ENCODE peak calls at places on chromosome 3, in seven cellular contexts. F is NCI-H1694, N is fibroblast of the aortic adventitia, H is KBM-7, G is type B pancreatic cell, V is mesenchymal stem cell, W is activated T-cell treated with anti-CD3 and anti-CD28 coated beads for 48 hours. K is an unnamed sample.

GRCh38 chr3:122921791-122922651 is 105.5 kb downstream of the SEMA5B start:
- DNase-seq in F (no peak), N (no peak), H (peak; percentile 65), G (no peak), V (no peak), W (peak; percentile 42), K (no peak)

GRCh38 chr3:66317750-66318366 is 97.1 kb downstream of the SLC25A26 start:
- DNase-seq in F (no peak), N (no peak), H (no peak), G (no peak), V (no peak), W (no peak), K (no peak)

GRCh38 chr3:153768559-153769469 is 352.4 kb upstream of the ARHGEF26 start:
- DNase-seq in F (no peak), N (peak; percentile 74), H (peak; percentile 65), G (no peak), V (peak; percentile 58), W (peak; percentile 15), K (peak; percentile 81)

GRCh38 chr3:100125539-100125938 is 11.2 kb upstream of the FILIP1L start:
- DNase-seq in F (no peak), N (no peak), H (no peak), G (no peak), V (peak; percentile 25), W (no peak), K (no peak)

GRCh38 chr3:167110906-167111305 is 269.2 kb downstream of the ZBBX start:
- DNase-seq in F (no peak), N (no peak), H (no peak), G (no peak), V (peak; percentile 80), W (no peak), K (no peak)

GRCh38 chr3:178472941-178473340 is 63.3 kb upstream of the KCNMB2 start:
- DNase-seq in F (no peak), N (no peak), H (no peak), G (no peak), V (no peak), W (no peak), K (no peak)

GRCh38 chr3:161291191-161291901 is 70.2 kb downstream of the NMD3 start:
- DNase-seq in F (no peak), N (no peak), H (no peak), G (no peak), V (no peak), W (no peak), K (no peak)

GRCh38 chr3:15958692-15959433 is 161.1 kb upstream of the ANKRD28 start:
- DNase-seq in F (no peak), N (peak; percentile 87), H (no peak), G (no peak), V (peak; percentile 33), W (no peak), K (peak; percentile 22)

GRCh38 chr3:183443395-183444132 is 15.1 kb upstream of the MCF2L2 start:
- DNase-seq in F (no peak), N (no peak), H (no peak), G (no peak), V (no peak), W (no peak), K (no peak)

GRCh38 chr3:161914703-161915102 is 418.1 kb downstream of the OTOL1 start:
- DNase-seq in F (peak; percentile 48), N (peak; percentile 63), H (peak; percentile 87), G (no peak), V (peak; percentile 88), W (no peak), K (peak; percentile 89)

GRCh38 chr3:59388555-59389280 is 338.9 kb upstream of the CFAP20DC start:
- DNase-seq in F (no peak), N (no peak), H (no peak), G (no peak), V (peak; percentile 38), W (no peak), K (no peak)

GRCh38 chr3:125326957-125327356 is 48.2 kb downstream of the ZNF148 start:
- DNase-seq in F (no peak), N (no peak), H (no peak), G (no peak), V (peak; percentile 12), W (no peak), K (no peak)

GRCh38 chr3:108008931-108009635 is 81.7 kb downstream of the CD47 start:
- DNase-seq in F (no peak), N (peak; percentile 92), H (no peak), G (no peak), V (peak; percentile 65), W (no peak), K (peak; percentile 72)

GRCh38 chr3:12681586-12682371 is 17.9 kb upstream of the RAF1 start:
- DNase-seq in F (no peak), N (peak; percentile 80), H (peak; percentile 86), G (no peak), V (peak; percentile 76), W (no peak), K (peak; percentile 81)

GRCh38 chr3:160754371-160754854 is 1.6 kb upstream of the PPM1L start:
- DNase-seq in F (no peak), N (peak; percentile 52), H (peak; percentile 62), G (peak; percentile 71), V (peak; percentile 76), W (no peak), K (peak; percentile 69)

GRCh38 chr3:176293277-176293676 is 904.0 kb downstream of the TBL1XR1 start:
- DNase-seq in F (no peak), N (no peak), H (no peak), G (no peak), V (no peak), W (no peak), K (no peak)

GRCh38 chr3:134594236-134594825 is 56.5 kb downstream of the KY start:
- DNase-seq in F (no peak), N (no peak), H (no peak), G (no peak), V (no peak), W (no peak), K (no peak)

GRCh38 chr3:141625506-141625905 is 112.6 kb upstream of the RNF7 start:
- DNase-seq in F (no peak), N (peak; percentile 57), H (no peak), G (no peak), V (no peak), W (no peak), K (no peak)

GRCh38 chr3:58062469-58062868 is 54.2 kb downstream of the FLNB start:
- DNase-seq in F (no peak), N (peak; percentile 40), H (no peak), G (no peak), V (peak; percentile 52), W (no peak), K (no peak)

GRCh38 chr3:69458798-69459197 is 72.9 kb upstream of the FRMD4B start:
- DNase-seq in F (no peak), N (no peak), H (peak; percentile 59), G (no peak), V (no peak), W (no peak), K (no peak)

GRCh38 chr3:40574661-40575060 is 49.9 kb downstream of the ZNF621 start:
- DNase-seq in F (no peak), N (no peak), H (no peak), G (no peak), V (no peak), W (no peak), K (peak; percentile 93)

GRCh38 chr3:48088056-48088748 is 72.0 kb upstream of the MAP4 start:
- DNase-seq in F (no peak), N (no peak), H (no peak), G (peak; percentile 75), V (no peak), W (no peak), K (no peak)

GRCh38 chr3:149020196-149020838 is 29.0 kb downstream of the GYG1 start:
- DNase-seq in F (no peak), N (peak; percentile 80), H (no peak), G (no peak), V (no peak), W (no peak), K (no peak)

GRCh38 chr3:118782755-118783202 is 251.9 kb downstream of the IGSF11 start:
- DNase-seq in F (no peak), N (no peak), H (no peak), G (no peak), V (no peak), W (no peak), K (no peak)

GRCh38 chr3:58025824-58026579 is 17.8 kb downstream of the FLNB start:
- DNase-seq in F (no peak), N (peak; percentile 62), H (no peak), G (no peak), V (peak; percentile 78), W (no peak), K (peak; percentile 82)

GRCh38 chr3:94978076-94978475 is 915.2 kb downstream of the NSUN3 start:
- DNase-seq in F (no peak), N (no peak), H (no peak), G (no peak), V (no peak), W (no peak), K (no peak)

GRCh38 chr3:112889357-112889756 is 42.7 kb upstream of the CD200R1L start:
- DNase-seq in F (no peak), N (no peak), H (no peak), G (no peak), V (no peak), W (no peak), K (peak; percentile 24)

GRCh38 chr3:152211655-152212054 is 57.1 kb upstream of the MBNL1 start:
- DNase-seq in F (no peak), N (no peak), H (no peak), G (no peak), V (no peak), W (no peak), K (no peak)

GRCh38 chr3:55771503-55771902 is 284.4 kb upstream of the WNT5A start:
- DNase-seq in F (no peak), N (no peak), H (no peak), G (no peak), V (no peak), W (no peak), K (no peak)

GRCh38 chr3:49519916-49520385 is 34.3 kb upstream of the BSN start:
- DNase-seq in F (no peak), N (no peak), H (no peak), G (no peak), V (no peak), W (no peak), K (no peak)

GRCh38 chr3:181629029-181629428 is 82.7 kb upstream of the SOX2 start:
- DNase-seq in F (no peak), N (peak; percentile 54), H (no peak), G (no peak), V (no peak), W (no peak), K (no peak)

GRCh38 chr3:139994891-139995290 is 59.9 kb downstream of the CLSTN2 start:
- DNase-seq in F (no peak), N (no peak), H (no peak), G (no peak), V (no peak), W (no peak), K (no peak)

GRCh38 chr3:106719583-106719982 is 657.7 kb upstream of the CCDC54 start:
- DNase-seq in F (no peak), N (no peak), H (no peak), G (no peak), V (no peak), W (no peak), K (no peak)

GRCh38 chr3:172410702-172411477 is 37.4 kb downstream of the GHSR start:
- DNase-seq in F (no peak), N (no peak), H (no peak), G (no peak), V (no peak), W (no peak), K (no peak)

GRCh38 chr3:160134964-160135363 is 90.3 kb upstream of the C3orf80 start:
- DNase-seq in F (no peak), N (peak; percentile 88), H (peak; percentile 65), G (no peak), V (peak; percentile 80), W (no peak), K (peak; percentile 88)

GRCh38 chr3:11522398-11522715 is 121.4 kb downstream of the VGLL4 start:
- DNase-seq in F (no peak), N (no peak), H (no peak), G (no peak), V (peak; percentile 62), W (no peak), K (peak; percentile 70)

GRCh38 chr3:177579419-177579818 is 382.1 kb upstream of the TBL1XR1 start:
- DNase-seq in F (no peak), N (no peak), H (no peak), G (no peak), V (no peak), W (no peak), K (no peak)

GRCh38 chr3:169390741-169391300 is 272.7 kb downstream of the MECOM start:
- DNase-seq in F (no peak), N (peak; percentile 64), H (no peak), G (no peak), V (no peak), W (no peak), K (peak; percentile 26)

K was measured in choroid plexus epithelial cell.